ENCODE peak calls at places on chromosomes 7 and 10, in four cellular contexts. D is A549; V is foreskin fibroblast; Y is activated CD4-positive, alpha-beta T cell treated with anti-CD3 and anti-CD28 coated beads, Interleukin-2, amount 50 U/mL, for 48 hours. N is an unnamed sample.

GRCh38 chr10:86868353-86868752 is 89.1 kb downstream of the MMRN2 start:
- DNase-seq in Y (no peak), D (no peak), V (no peak), N (no peak)

GRCh38 chr7:5704534-5704922 is 76.9 kb downstream of the RNF216 start:
- DNase-seq in V (peak), Y (peak), D (peak), N (peak)

GRCh38 chr7:131699323-131699722 is 142.9 kb upstream of the PODXL start:
- DNase-seq in D (no peak), Y (no peak), V (no peak), N (no peak)

GRCh38 chr10:23516530-23516929 is 77.7 kb downstream of the OTUD1 start:
- DNase-seq in V (no peak), Y (no peak), D (no peak), N (no peak)

GRCh38 chr7:131424219-131424822 is 96.6 kb downstream of the MKLN1 start:
- DNase-seq in D (peak), V (peak), Y (no peak), N (no peak)

GRCh38 chr10:49369216-49370162 is 26.4 kb downstream of the DRGX start:
- DNase-seq in Y (no peak), D (no peak), V (no peak), N (no peak)

GRCh38 chr7:111224354-111225231 is 133.7 kb downstream of the LRRN3 start:
- DNase-seq in D (no peak), V (no peak), Y (no peak), N (no peak)

GRCh38 chr10:125562737-125563136 is 120.2 kb downstream of the TEX36 start:
- DNase-seq in Y (no peak), V (no peak), D (no peak), N (no peak)

GRCh38 chr7:96273716-96274115 is 48.2 kb downstream of the SLC25A13 start:
- DNase-seq in V (no peak), Y (no peak), D (no peak), N (no peak)

GRCh38 chr10:124827474-124827873 is 25.9 kb downstream of the ABRAXAS2 start:
- DNase-seq in V (peak), Y (no peak), D (peak), N (no peak)

GRCh38 chr10:99711129-99711719 is 20.7 kb downstream of the COX15 start:
- DNase-seq in V (peak), Y (peak), D (peak), N (peak)

GRCh38 chr7:140484479-140484878 is 5.2 kb upstream of the MKRN1 start:
- DNase-seq in V (no peak), D (no peak), Y (no peak), N (no peak)

GRCh38 chr7:151599401-151600227 is 79.9 kb upstream of the RHEB start:
- DNase-seq in V (peak), Y (peak), D (peak), N (no peak)

GRCh38 chr7:134355925-134356324 is 39.2 kb upstream of the SLC35B4 start:
- DNase-seq in V (no peak), Y (no peak), D (no peak), N (no peak)

GRCh38 chr7:134695321-134695860 is 48.7 kb downstream of the BPGM start:
- DNase-seq in V (peak), D (no peak), Y (no peak), N (no peak)

GRCh38 chr10:72904806-72905205 is 11.3 kb downstream of the OIT3 start:
- DNase-seq in V (no peak), D (no peak), Y (no peak), N (no peak)

GRCh38 chr10:47164800-47165128 is 135.2 kb upstream of the GDF10 start:
- DNase-seq in Y (no peak), D (no peak), V (no peak), N (no peak)

GRCh38 chr10:43667317-43667731 is 18.6 kb upstream of the ZNF32 start:
- DNase-seq in V (no peak), Y (no peak), D (peak), N (no peak)

GRCh38 chr7:76220185-76221057 is 18.7 kb downstream of the SRRM3 start:
- DNase-seq in D (no peak), Y (no peak), V (no peak), N (no peak)

GRCh38 chr10:68156373-68157185 is 47.3 kb downstream of the MYPN start:
- DNase-seq in Y (peak), D (peak), V (peak), N (peak)

GRCh38 chr7:19110778-19111175 is 6.7 kb downstream of the TWIST1 start:
- DNase-seq in D (no peak), V (no peak), Y (no peak), N (no peak)

GRCh38 chr7:149790146-149790548 is 16.8 kb upstream of the ZNF467 start:
- DNase-seq in D (no peak), V (no peak), Y (peak), N (no peak)

GRCh38 chr7:1225462-1226154 is 7.1 kb upstream of the UNCX start:
- DNase-seq in V (no peak), Y (peak), D (peak), N (peak)

GRCh38 chr10:34743804-34744203 is 71.3 kb downstream of the PARD3 start:
- DNase-seq in V (peak), Y (no peak), D (no peak), N (no peak)

GRCh38 chr7:142384508-142384922 is 126.7 kb upstream of the PRSS58 start:
- DNase-seq in D (no peak), Y (peak), V (peak), N (no peak)

GRCh38 chr7:123748171-123748733 is 551 bp downstream of the WASL start:
- DNase-seq in D (peak), V (peak), Y (peak), N (peak)

GRCh38 chr7:84073476-84073875 is 121.1 kb downstream of the SEMA3A start:
- DNase-seq in D (no peak), Y (no peak), V (no peak), N (no peak)

GRCh38 chr10:84269773-84270172 is 24.9 kb downstream of the RGR start:
- DNase-seq in Y (no peak), V (peak), D (no peak), N (no peak)

GRCh38 chr7:101507791-101508252 is 121.3 kb downstream of the MYL10 start:
- DNase-seq in Y (peak), V (no peak), D (peak), N (no peak)

GRCh38 chr10:7703140-7703539 is at the start of gene ITIH2:
- DNase-seq in D (no peak), Y (no peak), V (no peak), N (no peak)

N was measured in effector CD4-positive, alpha-beta T cell.